ENCODE peak calls at places on chromosome 21, in four cellular contexts. E is effector memory CD4-positive, alpha-beta T cell; J is fibroblast of lung; V is heart left ventricle. Z is an unnamed sample.

GRCh38 chr21:14120091-14120734 is 90.5 kb downstream of the LIPI start:
- DNase-seq in J (no peak), E (peak; percentile 6), V (no peak), Z (no peak)

GRCh38 chr21:16076465-16076864 is 346.7 kb downstream of the USP25 start:
- DNase-seq in E (no peak), J (no peak), V (no peak), Z (no peak)

GRCh38 chr21:31490471-31490870 is 146.4 kb upstream of the TIAM1 start:
- DNase-seq in V (no peak), J (no peak), E (no peak), Z (no peak)

GRCh38 chr21:17370263-17370662 is 142.6 kb upstream of the CXADR start:
- DNase-seq in J (no peak), E (no peak), V (no peak), Z (no peak)

GRCh38 chr21:25956993-25957714 is 213.4 kb downstream of the APP start:
- DNase-seq in E (no peak), J (peak; percentile 78), V (no peak), Z (no peak)

GRCh38 chr21:33411949-33412430 is 8.8 kb downstream of the IFNGR2 start:
- DNase-seq in V (no peak), E (no peak), J (no peak), Z (no peak)

GRCh38 chr21:32173106-32173755 is 105.6 kb downstream of the MIS18A start:
- DNase-seq in J (no peak), V (no peak), E (no peak), Z (no peak)

GRCh38 chr21:34510148-34511142 is 1.6 kb downstream of the KCNE1 start:
- DNase-seq in J (peak; percentile 70), E (no peak), V (peak; percentile 87), Z (peak; percentile 79)

GRCh38 chr21:26224351-26224750 is 53.8 kb upstream of the APP start:
- DNase-seq in V (no peak), J (no peak), E (no peak), Z (no peak)

GRCh38 chr21:29145354-29145782 is 14.9 kb downstream of the MAP3K7CL start:
- DNase-seq in E (no peak), J (peak; percentile 95), V (no peak), Z (no peak)
- H3K4me3 ChIP-seq in E (no peak overlapping the region), J (peak overlapping the region; percentile 29), V (no peak overlapping the region), Z (peak overlapping the region; percentile 12)

DNA sequence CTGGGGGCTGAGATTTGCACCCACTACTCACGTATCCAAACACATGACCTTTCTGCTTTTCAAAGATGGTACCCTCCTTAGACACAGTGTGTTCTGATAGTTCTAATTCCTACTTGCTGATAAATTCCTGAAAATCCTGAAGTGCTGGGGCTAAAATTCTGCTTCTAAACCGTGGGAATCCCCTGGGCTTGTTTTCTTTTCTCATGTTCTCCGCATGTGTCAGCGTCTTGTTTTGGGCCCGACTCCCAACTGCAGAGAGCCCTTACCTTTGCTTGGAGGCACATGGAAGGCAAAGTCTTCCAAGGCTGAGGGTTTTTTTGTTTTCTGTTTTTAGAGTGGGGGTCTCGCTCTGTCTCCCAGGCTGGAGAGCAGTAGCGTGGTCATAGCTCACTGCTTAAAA is 27.2 kb downstream of the PSMG1 start:
- DNase-seq in V (no peak), J (no peak), E (no peak), Z (no peak)
- H3K4me1 ChIP-seq in V (no peaks in the 10 kb centered on the region), J (no peaks in the 10 kb centered on the region), E (no peaks in the 10 kb centered on the region), Z (no peaks in the 10 kb centered on the region)

GRCh38 chr21:41370840-41371697 is 9.2 kb downstream of the MX2 start:
- DNase-seq in V (no peak), E (no peak), J (no peak), Z (no peak)
- H3K4me3 ChIP-seq in V (no peak overlapping the region), E (peak overlapping the region; percentile 11), J (no peak overlapping the region), Z (no peak overlapping the region)

GRCh38 chr21:46376856-46377453 is 53.0 kb downstream of the PCNT start:
- DNase-seq in E (no peak), J (no peak), V (no peak), Z (no peak)

GRCh38 chr21:46374761-46375389 is 50.9 kb downstream of the PCNT start:
- DNase-seq in E (no peak), J (no peak), V (peak; percentile 79), Z (no peak)

GRCh38 chr21:46376231-46376628 is 52.3 kb downstream of the PCNT start:
- DNase-seq in E (no peak), V (no peak), J (no peak), Z (no peak)

GRCh38 chr21:46377789-46378188 is 53.8 kb downstream of the PCNT start:
- DNase-seq in E (no peak), J (no peak), V (no peak), Z (no peak)

GRCh38 chr21:46375560-46376230 is 51.7 kb downstream of the PCNT start:
- DNase-seq in V (peak; percentile 82), E (no peak), J (no peak), Z (peak; percentile 31)
- H3K4me1 ChIP-seq in V (peaks cover 12% of the 10 kb centered on the region), E (no peaks in the 10 kb centered on the region), J (no peaks in the 10 kb centered on the region), Z (peaks cover 18% of the 10 kb centered on the region)

GRCh38 chr21:44911384-44912157 is 9.1 kb downstream of the ITGB2 start:
- DNase-seq in J (no peak), V (peak; percentile 80), E (peak; percentile 50), Z (peak; percentile 82)
- H3K4me3 ChIP-seq in J (no peak overlapping the region), V (no peak overlapping the region), E (peak overlapping the region; percentile 18), Z (no peak overlapping the region)